ENCODE peak calls at places on chromosomes 11 and 22, in ten cellular contexts. N is fibroblast of pulmonary artery, X is epithelial cell of esophagus, W is neural crest cell, V is WTC11, R is right atrium auricular region, M is glutamatergic neuron, I is fibroblast of mammary gland, Y is H1, S is chondrocyte. J is an unnamed sample.
A peak's percentile ranks its signal among the peaks of the same experiment; 100 is the strongest.

GRCh38 chr11:73478737-73479347 is 102.6 kb downstream of the RELT start:
- DNase-seq in X (peak; percentile 66), Y (no peak), N (peak; percentile 47), V (peak; percentile 28), I (peak; percentile 56), M (no peak), R (no peak), S (no peak), W (no peak), J (peak; percentile 61)

GRCh38 chr22:27983361-27983791 is 64.3 kb upstream of the PITPNB start:
- DNase-seq in N (no peak), X (no peak), W (no peak), S (peak; percentile 63), M (no peak), R (peak; percentile 38), V (no peak), Y (peak; percentile 24), I (no peak), J (no peak)

GRCh38 chr11:126840201-126840886 is 160.2 kb downstream of the KIRREL3 start:
- DNase-seq in S (no peak), N (no peak), V (no peak), X (no peak), W (no peak), R (no peak), Y (no peak), I (peak; percentile 5), M (no peak), J (no peak)

GRCh38 chr22:49202226-49202625 is 625.4 kb downstream of the BRD1 start:
- DNase-seq in N (no peak), R (peak; percentile 42), Y (peak; percentile 20), V (peak; percentile 3), I (no peak), W (no peak), M (no peak), S (peak; percentile 44), X (no peak), J (no peak)

GRCh38 chr22:46082633-46083032 is 67.7 kb upstream of the PPARA start:
- DNase-seq in S (no peak), R (no peak), Y (no peak), M (no peak), W (no peak), V (no peak), I (no peak), X (no peak), N (no peak), J (no peak)

GRCh38 chr22:22235564-22235963 is 9.0 kb upstream of the VPREB1 start:
- DNase-seq in X (peak; percentile 52), W (peak; percentile 33), M (peak; percentile 39), R (no peak), V (peak; percentile 57), I (peak; percentile 34), Y (peak; percentile 68), S (no peak), N (peak; percentile 26), J (peak; percentile 49)

GRCh38 chr22:48919851-48920589 is 907.7 kb downstream of the BRD1 start:
- DNase-seq in M (no peak), W (no peak), N (no peak), S (no peak), X (no peak), R (peak; percentile 40), Y (peak; percentile 34), I (no peak), V (no peak), J (no peak)

GRCh38 chr11:2561283-2562180 is 116.7 kb downstream of the KCNQ1 start:
- DNase-seq in W (no peak), R (no peak), M (peak; percentile 15), I (no peak), S (peak; percentile 78), N (no peak), X (no peak), Y (no peak), V (peak; percentile 8), J (no peak)

GRCh38 chr11:83713701-83714100 is 427.5 kb upstream of the CCDC90B start:
- DNase-seq in V (no peak), R (no peak), M (no peak), X (no peak), S (no peak), N (no peak), W (no peak), I (peak; percentile 68), Y (no peak), J (peak; percentile 27)

GRCh38 chr11:72848846-72849466 is 34.7 kb downstream of the ATG16L2 start:
- DNase-seq in X (peak; percentile 70), N (peak; percentile 62), M (no peak), W (no peak), R (no peak), S (no peak), I (peak; percentile 57), V (peak; percentile 54), Y (peak; percentile 57), J (peak; percentile 50)

GRCh38 chr11:26905368-26905767 is 88.5 kb upstream of the FIBIN start:
- DNase-seq in Y (no peak), N (peak; percentile 28), M (no peak), S (no peak), I (peak; percentile 64), R (no peak), W (no peak), V (no peak), X (peak; percentile 44), J (peak; percentile 37)

GRCh38 chr11:72154816-72155215 is 19.3 kb downstream of the FOLR3 start:
- DNase-seq in Y (no peak), S (no peak), V (no peak), W (no peak), X (no peak), I (no peak), R (no peak), M (no peak), N (no peak), J (no peak)

GRCh38 chr22:44730034-44730433 is 22.3 kb upstream of the ARHGAP8 start:
- DNase-seq in S (no peak), N (no peak), V (no peak), W (peak; percentile 32), X (no peak), M (no peak), Y (peak; percentile 46), I (no peak), R (no peak), J (no peak)

GRCh38 chr22:44730490-44731356 is 21.7 kb upstream of the ARHGAP8 start:
- DNase-seq in M (no peak), X (no peak), I (no peak), S (no peak), V (no peak), N (no peak), R (no peak), W (no peak), Y (no peak), J (no peak)

GRCh38 chr22:44727709-44728108 is 24.7 kb upstream of the ARHGAP8 start:
- DNase-seq in Y (no peak), S (no peak), I (no peak), X (no peak), N (no peak), V (no peak), M (no peak), W (no peak), R (no peak), J (no peak)

GRCh38 chr22:44728761-44729261 is 23.6 kb upstream of the ARHGAP8 start:
- DNase-seq in S (no peak), W (no peak), V (no peak), R (peak; percentile 68), Y (no peak), N (no peak), M (no peak), I (no peak), X (no peak), J (no peak)

DNA sequence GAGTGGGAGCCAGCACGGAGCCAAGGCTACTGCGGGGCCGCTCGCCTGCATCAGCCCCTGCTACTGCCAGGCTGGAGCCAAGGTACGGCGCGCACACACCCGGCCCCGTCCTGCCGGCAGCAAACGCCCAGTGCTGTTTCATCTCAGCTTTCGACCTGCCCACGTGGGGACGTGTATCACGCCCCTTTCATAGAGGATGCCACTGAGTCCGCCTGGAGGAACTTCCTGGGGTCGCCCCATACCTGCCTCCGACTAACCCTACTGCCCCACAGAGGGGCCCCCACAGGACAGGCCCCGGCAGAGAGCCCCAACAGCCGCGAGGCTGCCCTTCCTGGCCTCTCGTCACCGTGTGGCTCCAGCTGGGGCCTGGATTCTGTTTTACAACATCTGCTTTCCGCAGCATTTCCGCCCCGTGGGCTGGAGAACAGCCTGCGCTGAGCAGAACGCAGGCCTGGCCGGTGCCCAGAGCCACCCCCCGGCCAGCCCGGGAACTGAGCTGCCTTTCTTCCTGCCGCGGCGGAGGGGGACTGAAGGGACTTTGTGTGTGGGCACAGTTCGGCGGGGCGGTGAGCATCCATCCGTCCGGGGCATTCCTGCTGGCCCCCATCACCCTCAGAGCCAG is 22.9 kb upstream of the ARHGAP8 start:
- DNase-seq in X (no peak), Y (peak; percentile 44), R (no peak), M (no peak), N (peak; percentile 74), I (peak; percentile 66), V (no peak), W (peak; percentile 63), S (no peak), J (no peak)
- TF ChIP-seq CTCF in X (no peak), Y (no peak), R (peak; percentile 28), M (no peak), N (peak; percentile 36), I (peak; percentile 15), V (no peak), W (no peak), S (peak; percentile 37), J (no peak)

GRCh38 chr11:65314501-65315203 is at the start of gene CDC42EP2:
- DNase-seq in R (peak; percentile 92), M (peak; percentile 88), N (peak; percentile 86), W (peak; percentile 71), Y (peak; percentile 87), V (peak; percentile 87), S (no peak), I (peak; percentile 76), X (peak; percentile 82), J (peak; percentile 81)
- TF ChIP-seq CTCF in R (no peak), M (no peak), N (no peak), W (no peak), Y (no peak), V (no peak), S (no peak), I (no peak), X (no peak), J (no peak)

DNA sequence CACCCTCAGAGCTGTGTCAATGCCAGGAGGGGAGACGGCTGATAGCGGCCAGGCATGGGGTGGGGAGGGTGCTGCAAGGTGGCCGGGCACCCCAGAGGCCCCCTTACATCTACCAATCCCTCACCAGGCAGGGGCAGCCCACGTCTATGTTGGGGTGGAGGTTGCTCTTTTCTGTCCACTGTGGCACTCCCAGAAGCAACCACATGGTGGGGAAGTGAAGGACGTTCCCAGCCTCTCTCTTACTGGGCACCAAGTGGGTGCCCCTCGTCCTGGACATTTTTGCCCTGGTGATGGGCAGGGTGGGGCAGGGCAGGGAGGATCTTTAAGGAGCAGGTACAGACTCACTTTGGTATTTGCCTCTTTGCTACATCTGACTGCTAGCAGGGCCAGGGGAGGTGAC is 47.5 kb downstream of the NECTIN1 start:
- DNase-seq in S (no peak), I (no peak), R (no peak), M (no peak), V (no peak), X (no peak), W (no peak), Y (no peak), N (no peak), J (no peak)
- TF ChIP-seq CTCF in S (peak; percentile 28), I (no peak), R (no peak), M (no peak), V (no peak), X (peak; percentile 42), W (peak; percentile 40), Y (peak; percentile 27), N (peak; percentile 17), J (peak; percentile 6)

DNA sequence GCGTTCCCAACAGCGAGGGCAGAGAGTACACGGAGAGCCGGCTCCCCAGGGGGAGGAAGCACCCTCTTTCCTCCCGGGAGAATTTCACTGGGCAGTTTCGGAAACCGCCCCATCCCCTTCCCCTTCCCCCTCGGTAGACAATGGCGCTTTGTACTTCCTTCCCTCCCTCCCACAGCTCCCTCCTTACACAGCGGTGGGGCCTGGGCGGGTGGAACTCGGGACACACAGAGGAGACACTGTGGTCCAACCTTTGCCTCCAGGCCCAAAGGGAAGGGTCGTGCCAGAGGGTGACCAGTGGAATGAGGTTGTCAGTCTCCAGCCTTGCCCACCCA is 4.3 kb downstream of the SMTN start:
- DNase-seq in S (no peak), M (no peak), R (no peak), N (peak; percentile 59), X (no peak), V (peak; percentile 39), Y (no peak), I (no peak), W (peak; percentile 55), J (no peak)
- TF ChIP-seq CTCF in S (no peak), M (peak; percentile 47), R (peak; percentile 39), N (no peak), X (no peak), V (no peak), Y (no peak), I (no peak), W (no peak), J (no peak)

J was measured in MCF 10A.